ENCODE peak calls at places on chromosomes 6 and 20, in five cellular contexts. M, N, Z, X and C are unnamed samples.

GRCh38 chr20:25297141-25297905 is 49.4 kb downstream of the PYGB start:
- DNase-seq in N (no peak), M (peak), X (no peak), Z (no peak), C (no peak)

GRCh38 chr6:168125429-168126001 is 46.5 kb upstream of the FRMD1 start:
- DNase-seq in Z (no peak), M (no peak), N (no peak), X (no peak), C (no peak)

GRCh38 chr6:4647414-4648365 is 128.5 kb upstream of the CDYL start:
- DNase-seq in X (peak), N (peak), M (peak), Z (peak), C (peak)

GRCh38 chr6:81766482-81767069 is 14.1 kb upstream of the TENT5A start:
- DNase-seq in X (peak), M (no peak), Z (no peak), N (no peak), C (no peak)

GRCh38 chr20:34544109-34544793 is 14.3 kb upstream of the MAP1LC3A start:
- DNase-seq in N (no peak), M (no peak), Z (no peak), X (no peak), C (no peak)

GRCh38 chr6:20684474-20684873 is 150.2 kb downstream of the CDKAL1 start:
- DNase-seq in N (no peak), Z (no peak), X (no peak), M (no peak), C (no peak)

GRCh38 chr20:17863577-17864292 is 104.9 kb downstream of the SNX5 start:
- DNase-seq in X (no peak), Z (no peak), M (no peak), N (no peak), C (no peak)

GRCh38 chr20:8798505-8798904 is 270.4 kb upstream of the PLCB4 start:
- DNase-seq in Z (no peak), X (no peak), M (peak), N (no peak), C (no peak)

GRCh38 chr6:19873031-19873430 is 35.9 kb downstream of the ID4 start:
- DNase-seq in N (no peak), X (no peak), Z (peak), M (no peak), C (no peak)

DNA sequence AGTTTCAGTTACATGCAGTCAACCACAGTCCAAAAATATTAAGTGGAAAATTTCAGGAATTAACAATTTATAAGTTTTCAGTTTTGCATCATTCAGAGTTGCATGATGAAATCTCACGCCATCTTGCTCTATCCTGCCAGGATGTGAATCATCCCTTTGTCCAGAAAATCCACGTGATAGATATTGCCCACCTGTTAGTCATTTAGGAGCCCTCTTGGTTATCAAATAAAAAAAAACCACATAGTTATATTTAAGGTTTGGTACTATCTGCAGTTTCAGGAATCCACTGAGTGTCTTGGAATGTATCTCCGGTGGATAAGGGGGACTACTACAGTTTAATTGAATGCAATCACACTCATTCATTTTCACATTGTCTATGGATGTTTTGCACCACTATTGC is 1249.0 kb upstream of the CITED2 start:
- DNase-seq in N (no peak), M (no peak), Z (no peak), X (peak), C (no peak)
- H3K27ac ChIP-seq in N (no peak), M (no peak), Z (no peak), X (no peak), C (no peak)

GRCh38 chr20:47786763-47787107 is 1.5 kb upstream of the SULF2 start:
- DNase-seq in M (no peak), Z (no peak), N (no peak), X (no peak), C (no peak)
- H3K4me3 ChIP-seq in M (no peak), Z (no peak), N (peak), X (no peak), C (peak)

GRCh38 chr20:50789968-50790650 is 4.8 kb upstream of the BCAS4 start:
- DNase-seq in M (no peak), X (no peak), Z (no peak), N (no peak), C (peak)

GRCh38 chr20:50794181-50794845 is 548 bp upstream of the BCAS4 start:
- DNase-seq in X (no peak), N (no peak), M (no peak), Z (peak), C (no peak)

GRCh38 chr20:50794846-50795634 is at the start of gene BCAS4:
- DNase-seq in N (peak), M (peak), X (peak), Z (peak), C (peak)

GRCh38 chr20:50790651-50791277 is 4.1 kb upstream of the BCAS4 start:
- DNase-seq in Z (peak), M (peak), X (peak), N (peak), C (peak)

GRCh38 chr20:50792708-50793574 is 1.9 kb upstream of the BCAS4 start:
- DNase-seq in Z (no peak), X (no peak), N (no peak), M (no peak), C (no peak)
- H3K27ac ChIP-seq in Z (no peak), X (no peak), N (no peak), M (no peak), C (no peak)

DNA sequence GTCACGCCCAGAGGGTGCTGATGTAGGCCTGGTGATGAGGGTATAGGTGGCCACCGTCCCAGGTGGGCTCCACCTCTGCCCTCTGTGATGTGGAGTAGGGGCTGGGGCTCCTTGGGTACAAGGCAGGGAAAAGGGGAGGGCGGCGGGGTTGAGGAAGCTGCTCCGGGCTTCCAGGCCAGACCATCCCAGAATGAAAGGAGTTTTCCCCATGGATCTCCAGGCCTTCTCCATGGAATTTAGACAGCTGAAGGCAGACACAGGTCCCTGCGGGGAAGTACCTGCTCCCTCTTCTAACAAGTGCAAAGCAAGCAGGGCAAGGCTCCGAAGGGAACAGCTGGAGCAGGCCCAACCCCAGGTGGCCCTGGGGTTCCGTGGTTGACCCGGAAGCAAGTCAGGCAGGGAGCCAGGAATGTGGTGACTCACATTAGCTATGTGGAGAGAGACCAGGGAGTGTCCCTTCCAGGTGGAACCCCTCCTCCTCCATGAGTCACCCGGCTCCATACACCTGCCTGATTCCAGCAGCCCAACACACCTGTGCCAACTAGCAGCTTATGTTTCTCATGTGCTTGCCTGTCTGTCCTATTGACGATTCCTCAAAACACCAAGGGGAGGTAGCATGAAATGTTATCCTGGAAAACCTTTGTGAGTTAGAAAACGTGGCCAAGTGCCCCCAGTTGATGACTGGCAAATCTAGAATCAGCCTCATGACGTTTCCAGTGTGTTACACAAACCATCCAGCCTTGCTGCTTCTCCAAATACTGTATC is 59.7 kb upstream of the SNX9 start:
- DNase-seq in N (no peak), X (no peak), M (peak), Z (no peak), C (peak)
- H3K4me3 ChIP-seq in N (no peak), X (no peak), M (no peak), Z (no peak), C (no peak)

GRCh38 chr6:144347447-144347758 is 62.3 kb downstream of the UTRN start:
- DNase-seq in N (no peak), X (no peak), M (no peak), Z (no peak), C (no peak)
- H3K27ac ChIP-seq in N (no peak), X (peak), M (peak), Z (no peak), C (peak)

GRCh38 chr6:27679308-27679967 is 206.5 kb upstream of the ZNF184 start:
- DNase-seq in N (no peak), X (no peak), Z (peak), M (no peak), C (no peak)
- H3K4me3 ChIP-seq in N (no peak), X (no peak), Z (peak), M (no peak), C (no peak)

DNA sequence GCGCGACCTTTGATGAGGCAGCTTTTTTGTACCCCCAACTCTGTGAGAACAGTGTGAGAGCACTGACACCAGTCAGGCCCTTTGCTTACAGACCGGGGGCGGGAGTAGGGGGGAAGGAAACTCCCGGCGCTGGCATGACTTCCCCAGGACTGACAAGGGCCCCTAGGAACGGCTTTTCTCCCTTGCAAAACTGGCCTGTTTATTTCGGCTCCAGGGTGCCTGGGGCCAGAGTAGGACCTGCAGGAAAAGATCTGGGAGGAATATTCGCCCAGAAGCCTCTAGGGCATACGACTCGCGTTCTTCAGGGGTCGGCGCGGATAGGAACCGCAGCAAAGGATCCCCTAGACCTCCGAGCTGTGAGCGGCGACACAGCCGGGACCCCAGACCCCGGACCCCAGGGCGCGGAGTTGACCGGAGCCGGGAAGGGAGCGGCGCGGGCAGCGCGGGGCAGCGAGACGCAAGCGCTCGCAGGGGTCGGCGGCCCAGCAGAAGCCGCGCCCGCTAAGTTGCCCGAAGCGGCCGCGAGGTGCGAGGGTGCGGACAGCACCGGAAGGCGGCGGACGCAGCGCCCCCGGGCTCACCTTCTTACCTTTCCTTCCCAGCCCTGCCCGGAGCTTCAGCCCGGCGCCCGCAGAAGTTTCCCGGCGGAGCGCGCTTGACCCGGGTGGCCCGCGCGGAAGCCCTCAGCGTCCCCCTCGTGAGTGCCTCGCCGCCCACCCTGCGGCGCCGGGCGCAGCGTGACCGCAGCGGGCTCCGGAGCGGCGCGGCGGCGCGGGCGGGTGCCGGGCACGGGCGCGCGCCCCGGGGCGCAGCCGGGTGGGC is at the start of gene POPDC3:
- DNase-seq in X (no peak), N (no peak), M (peak), Z (peak), C (peak)
- H3K27ac ChIP-seq in X (peak), N (no peak), M (peak), Z (no peak), C (peak)

DNA sequence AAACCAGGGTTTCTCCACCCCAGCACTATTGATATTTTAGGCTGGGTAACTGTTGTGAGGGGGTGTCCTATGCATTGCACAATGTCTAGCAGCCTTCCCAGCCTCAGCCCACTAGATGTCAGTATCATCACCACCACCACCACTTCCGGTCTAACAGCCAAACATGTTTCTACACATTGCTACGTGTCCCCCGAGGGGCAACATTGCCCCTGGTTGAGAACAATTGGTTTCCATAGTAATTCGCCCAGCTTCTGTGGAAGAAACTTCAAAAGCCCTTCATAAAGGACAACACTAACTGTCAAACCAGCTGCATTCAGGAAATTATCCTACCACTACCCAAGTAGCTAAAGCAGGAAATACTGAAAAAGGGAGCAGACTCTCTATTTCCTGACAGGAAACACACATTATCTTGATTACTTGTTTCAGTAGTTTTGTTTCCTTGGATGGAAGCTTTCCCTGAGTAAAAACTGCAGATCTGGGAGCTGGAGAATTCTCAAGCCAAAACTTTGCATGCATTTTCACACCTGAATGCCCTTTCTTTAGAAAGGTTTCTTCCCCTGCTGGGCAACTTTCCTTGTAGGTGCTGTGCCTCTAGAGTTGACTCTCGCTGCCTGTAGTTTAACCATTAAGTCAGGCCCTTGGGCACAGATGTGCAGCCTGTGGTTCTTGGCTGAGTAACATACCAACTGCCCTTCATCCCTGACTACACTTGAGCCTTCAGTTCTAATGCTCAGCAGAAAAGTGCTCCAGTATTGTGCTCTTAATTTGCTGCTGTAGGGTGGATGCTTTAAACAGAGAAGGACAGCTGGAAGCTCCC is 23.6 kb downstream of the PKHD1 start:
- DNase-seq in Z (peak), N (no peak), M (peak), X (no peak), C (no peak)
- H3K4me3 ChIP-seq in Z (no peak), N (no peak), M (no peak), X (no peak), C (peak)